ENCODE peak calls at places on chromosomes 4 and X, in four cellular contexts. One of them, this sample, is unnamed.

GRCh38 chr4:92172203-92172602 is 131.6 kb upstream of the GRID2 start:
- DNase-seq in astrocyte: no peak
- DNase-seq in kidney: no peak
- DNase-seq in CD8-positive, alpha-beta T cell: no peak
- DNase-seq in this sample: no peak

GRCh38 chrX:72269671-72270251 is 7.3 kb downstream of the RPS4X start:
- DNase-seq in kidney: no peak
- DNase-seq in CD8-positive, alpha-beta T cell: no peak
- DNase-seq in astrocyte: peak
- DNase-seq in this sample: no peak

GRCh38 chrX:17547658-17548057 is 172.7 kb downstream of the NHS start:
- DNase-seq in CD8-positive, alpha-beta T cell: no peak
- DNase-seq in astrocyte: peak
- DNase-seq in kidney: peak
- DNase-seq in this sample: no peak

GRCh38 chr4:8117278-8117682 is 41.3 kb downstream of the ABLIM2 start:
- DNase-seq in kidney: peak
- DNase-seq in CD8-positive, alpha-beta T cell: no peak
- DNase-seq in astrocyte: no peak
- DNase-seq in this sample: peak

GRCh38 chrX:155888139-155888538 is 7.0 kb downstream of the VAMP7 start:
- DNase-seq in kidney: no peak
- DNase-seq in CD8-positive, alpha-beta T cell: no peak
- DNase-seq in astrocyte: peak
- DNase-seq in this sample: no peak

GRCh38 chr4:40908297-40908696 is 158.5 kb downstream of the NSUN7 start:
- DNase-seq in astrocyte: no peak
- DNase-seq in kidney: no peak
- DNase-seq in CD8-positive, alpha-beta T cell: no peak
- DNase-seq in this sample: no peak

GRCh38 chr4:55545133-55545532 is 1.6 kb downstream of the CLOCK start:
- DNase-seq in astrocyte: peak
- DNase-seq in kidney: no peak
- DNase-seq in CD8-positive, alpha-beta T cell: no peak
- DNase-seq in this sample: no peak

GRCh38 chrX:129647588-129648410 is 7.0 kb downstream of the APLN start:
- DNase-seq in CD8-positive, alpha-beta T cell: no peak
- DNase-seq in astrocyte: no peak
- DNase-seq in kidney: no peak
- DNase-seq in this sample: no peak

DNA sequence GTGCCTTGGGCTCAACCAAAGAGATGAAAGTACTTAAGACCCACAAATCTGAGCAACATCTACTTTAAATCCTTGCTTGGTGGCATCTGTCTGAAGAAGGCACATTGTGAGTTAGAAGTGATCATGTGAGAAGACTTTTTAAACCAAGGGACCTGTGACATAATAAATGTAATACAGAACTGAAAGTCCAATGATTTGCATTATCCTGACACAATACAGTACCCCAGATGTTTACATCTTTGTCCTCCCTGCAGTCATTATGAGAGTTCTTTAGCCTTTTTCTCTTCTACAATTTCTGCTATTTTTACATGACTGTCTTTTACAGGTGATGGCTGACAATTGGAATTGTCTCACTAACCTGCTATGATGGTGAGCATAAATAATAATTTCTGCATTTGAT is 96.8 kb upstream of the FTHL17 start:
- DNase-seq in CD8-positive, alpha-beta T cell: no peak
- DNase-seq in astrocyte: no peak
- DNase-seq in kidney: no peak
- DNase-seq in this sample: no peak
- H3K4me3 ChIP-seq in CD8-positive, alpha-beta T cell: no peak
- H3K4me3 ChIP-seq in astrocyte: no peak
- H3K4me3 ChIP-seq in kidney: no peak
- H3K4me3 ChIP-seq in this sample: no peak

GRCh38 chrX:3263681-3264126 is 82.7 kb downstream of the MXRA5 start:
- DNase-seq in kidney: no peak
- DNase-seq in CD8-positive, alpha-beta T cell: no peak
- DNase-seq in astrocyte: peak
- DNase-seq in this sample: no peak
- TF ChIP-seq CTCF in kidney: no peak
- TF ChIP-seq CTCF in CD8-positive, alpha-beta T cell: no peak
- TF ChIP-seq CTCF in astrocyte: no peak
- TF ChIP-seq CTCF in this sample: no peak

DNA sequence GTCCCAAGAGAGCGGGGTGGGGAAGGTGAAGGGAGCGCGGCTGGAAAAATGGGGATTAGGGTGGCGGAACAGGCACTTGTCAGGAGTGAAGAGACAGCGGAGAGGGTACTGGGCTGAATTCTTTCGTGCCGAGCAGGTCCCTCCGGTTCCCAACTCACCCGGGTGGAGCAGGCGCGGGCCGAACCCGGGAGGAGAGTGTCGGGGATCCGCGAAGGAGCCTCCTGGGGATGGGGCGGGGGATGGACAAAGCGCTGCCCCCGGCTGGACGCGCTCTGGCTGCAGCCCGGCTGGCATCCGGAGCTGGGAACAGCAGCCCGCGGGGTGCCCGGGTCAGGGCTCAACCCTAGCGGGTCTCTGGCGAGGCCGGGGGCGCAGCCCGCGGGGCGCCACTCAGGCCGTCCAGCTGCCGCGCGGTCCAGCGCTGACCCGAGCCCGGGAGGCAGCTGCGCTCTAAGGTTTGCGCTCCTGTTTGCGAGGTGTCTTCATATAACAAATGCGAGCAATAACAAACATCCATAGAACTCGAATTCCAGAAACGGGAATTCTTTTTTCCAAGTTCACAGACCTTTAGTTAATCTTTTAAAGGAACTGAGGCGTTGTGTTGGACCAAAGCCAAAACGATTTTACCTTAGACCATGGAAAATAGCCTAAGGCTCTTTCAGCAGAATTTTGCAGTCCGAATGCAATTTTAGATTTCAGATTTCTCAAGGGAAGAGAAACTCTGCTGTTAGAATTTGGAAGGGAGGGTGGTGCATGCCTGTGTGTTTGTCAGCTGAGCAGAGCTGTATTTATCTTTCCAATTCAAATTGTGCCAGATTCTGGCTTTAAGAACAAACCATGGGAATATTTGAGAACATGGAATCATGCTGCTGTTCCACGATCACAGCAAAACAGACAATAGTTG is 707 bp downstream of the NPY5R start:
- DNase-seq in astrocyte: no peak
- DNase-seq in CD8-positive, alpha-beta T cell: no peak
- DNase-seq in kidney: no peak
- DNase-seq in this sample: no peak
- H3K4me3 ChIP-seq in astrocyte: peak
- H3K4me3 ChIP-seq in CD8-positive, alpha-beta T cell: no peak
- H3K4me3 ChIP-seq in kidney: peak
- H3K4me3 ChIP-seq in this sample: peak

GRCh38 chrX:117996918-117997480 is 119.6 kb downstream of the KLHL13 start:
- DNase-seq in CD8-positive, alpha-beta T cell: no peak
- DNase-seq in astrocyte: no peak
- DNase-seq in kidney: no peak
- DNase-seq in this sample: no peak
- TF ChIP-seq CTCF in CD8-positive, alpha-beta T cell: no peak
- TF ChIP-seq CTCF in astrocyte: peak
- TF ChIP-seq CTCF in kidney: peak
- TF ChIP-seq CTCF in this sample: peak

This sample was measured in LNCaP clone FGC.